ENCODE peak calls at places on chromosomes 4 and X, in five cellular contexts. O is mesendoderm, T is H1, Z is IMR-90, A is H9. B is an unnamed sample.

GRCh38 chr4:54784188-54784671 is 126.5 kb downstream of the KIT start:
- DNase-seq in O (no peak), T (no peak), Z (peak), A (no peak), B (no peak)

GRCh38 chr4:102501176-102501634 is at the start of gene NFKB1:
- DNase-seq in O (peak), T (peak), Z (peak), A (peak), B (peak)

GRCh38 chrX:46587753-46588171 is 14.2 kb downstream of the CHST7 start:
- DNase-seq in O (peak), T (no peak), Z (no peak), A (no peak), B (no peak)

GRCh38 chr4:176150283-176150682 is 45.1 kb downstream of the SPATA4 start:
- DNase-seq in O (peak), T (no peak), Z (peak), A (no peak), B (no peak)

GRCh38 chrX:93422693-93423092 is 250.7 kb downstream of the NAP1L3 start:
- DNase-seq in O (peak), T (no peak), Z (peak), A (peak), B (peak)

GRCh38 chr4:6464842-6465588 is 7.4 kb downstream of the PPP2R2C start:
- DNase-seq in O (peak), T (peak), Z (no peak), A (peak), B (no peak)

GRCh38 chrX:28889691-28890090 is 302.4 kb downstream of the IL1RAPL1 start:
- DNase-seq in O (no peak), T (no peak), Z (no peak), A (no peak), B (no peak)

GRCh38 chr4:114191496-114191895 is 212.0 kb upstream of the ARSJ start:
- DNase-seq in O (no peak), T (no peak), Z (no peak), A (no peak), B (no peak)

GRCh38 chrX:12955882-12956703 is 18.8 kb upstream of the TMSB4X start:
- DNase-seq in O (peak), T (no peak), Z (peak), A (no peak), B (no peak)

GRCh38 chrX:26562156-26562555 is 346.2 kb downstream of the MAGEB5 start:
- DNase-seq in O (no peak), T (no peak), Z (no peak), A (no peak), B (no peak)

GRCh38 chr4:79863333-79863732 is 209.7 kb downstream of the ANTXR2 start:
- DNase-seq in O (no peak), T (no peak), Z (no peak), A (no peak), B (no peak)

GRCh38 chr4:3193531-3194203 is 55.3 kb upstream of the MSANTD1 start:
- DNase-seq in O (no peak), T (no peak), Z (peak), A (no peak), B (no peak)

GRCh38 chr4:97548186-97548585 is 595.1 kb downstream of the STPG2 start:
- DNase-seq in O (no peak), T (no peak), Z (no peak), A (no peak), B (no peak)

GRCh38 chr4:3476341-3476747 is 13.2 kb downstream of the DOK7 start:
- DNase-seq in O (no peak), T (no peak), Z (no peak), A (no peak), B (no peak)

GRCh38 chrX:136202889-136203288 is 48.3 kb downstream of the MAP7D3 start:
- DNase-seq in O (no peak), T (no peak), Z (peak), A (no peak), B (no peak)

GRCh38 chrX:139882299-139882698 is 50.6 kb downstream of the ATP11C start:
- DNase-seq in O (no peak), T (no peak), Z (no peak), A (no peak), B (no peak)

GRCh38 chr4:81528200-81528599 is 56.5 kb upstream of the RASGEF1B start:
- DNase-seq in O (no peak), T (no peak), Z (no peak), A (no peak), B (no peak)

GRCh38 chr4:2450394-2451035 is 18.4 kb upstream of the RNF4 start:
- DNase-seq in O (no peak), T (no peak), Z (no peak), A (no peak), B (no peak)

GRCh38 chrX:74104356-74105065 is 199.5 kb upstream of the ZCCHC13 start:
- DNase-seq in O (no peak), T (no peak), Z (peak), A (no peak), B (no peak)

GRCh38 chrX:72201836-72202536 is 20.4 kb downstream of the PIN4 start:
- DNase-seq in O (peak), T (no peak), Z (peak), A (no peak), B (no peak)

GRCh38 chrX:37332987-37333658 is 16.0 kb upstream of the PRRG1 start:
- DNase-seq in O (no peak), T (no peak), Z (peak), A (no peak), B (no peak)

GRCh38 chr4:8761824-8762205 is 109.8 kb downstream of the HMX1 start:
- DNase-seq in O (no peak), T (no peak), Z (no peak), A (no peak), B (no peak)

GRCh38 chr4:76689079-76689817 is 208.7 kb downstream of the SOWAHB start:
- DNase-seq in O (peak), T (peak), Z (peak), A (peak), B (peak)

GRCh38 chrX:119622356-119623232 is 16.4 kb upstream of the NKRF start:
- DNase-seq in O (no peak), T (no peak), Z (peak), A (no peak), B (no peak)

GRCh38 chrX:130916636-130917422 is 13.8 kb upstream of the ENOX2 start:
- DNase-seq in O (peak), T (peak), Z (peak), A (peak), B (peak)

GRCh38 chr4:74056858-74057562 is 18.5 kb upstream of the CXCL3 start:
- DNase-seq in O (no peak), T (no peak), Z (peak), A (no peak), B (no peak)

GRCh38 chrX:153633048-153633447 is 14.0 kb upstream of the DUSP9 start:
- DNase-seq in O (no peak), T (no peak), Z (no peak), A (no peak), B (no peak)

GRCh38 chrX:107440692-107441091 is 8.8 kb upstream of the FRMPD3 start:
- DNase-seq in O (no peak), T (no peak), Z (no peak), A (no peak), B (no peak)

GRCh38 chr4:56607926-56608325 is 73.2 kb downstream of the HOPX start:
- DNase-seq in O (no peak), T (no peak), Z (no peak), A (no peak), B (no peak)

GRCh38 chr4:85777908-85778808 is 303.2 kb downstream of the ARHGAP24 start:
- DNase-seq in O (peak), T (no peak), Z (no peak), A (no peak), B (no peak)

GRCh38 chr4:134282680-134283079 is 81.1 kb upstream of the PABPC4L start:
- DNase-seq in O (no peak), T (no peak), Z (no peak), A (no peak), B (no peak)

GRCh38 chr4:148795156-148795864 is 353.1 kb upstream of the NR3C2 start:
- DNase-seq in O (peak), T (no peak), Z (peak), A (peak), B (no peak)

GRCh38 chr4:127162741-127163140 is 470.0 kb upstream of the INTU start:
- DNase-seq in O (no peak), T (no peak), Z (peak), A (no peak), B (no peak)

GRCh38 chr4:7559316-7559715 is 124.6 kb upstream of the PSAPL1 start:
- DNase-seq in O (no peak), T (no peak), Z (no peak), A (no peak), B (no peak)

DNA sequence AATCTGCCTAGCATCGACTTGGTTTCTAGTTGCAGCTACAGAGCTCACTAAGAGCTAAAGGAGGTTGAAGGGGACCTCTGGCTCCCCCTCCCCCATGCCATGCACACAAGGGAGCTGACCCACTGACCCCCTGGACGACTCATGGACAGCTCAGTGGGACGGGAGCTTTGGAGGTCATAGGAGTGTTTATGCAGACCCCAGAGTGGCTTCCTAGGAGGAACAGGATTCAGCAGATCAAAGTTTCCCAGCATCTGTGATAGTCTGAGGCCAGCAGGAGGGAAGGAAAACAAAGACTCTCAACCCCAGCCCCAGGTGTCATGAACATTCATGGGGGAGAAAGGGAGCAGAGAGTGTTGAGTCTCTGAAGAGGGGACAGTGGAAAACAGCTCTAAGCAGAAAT is 104.4 kb downstream of the ARSF start:
- DNase-seq in O (peak), T (no peak), Z (peak), A (no peak), B (no peak)
- H2BK15ac ChIP-seq in O (no peak), T (no peak), Z (no peak), A (no peak), B (no peak)

GRCh38 chr4:1026115-1026514 is 14.7 kb downstream of the FGFRL1 start:
- DNase-seq in O (no peak), T (no peak), Z (peak), A (peak), B (no peak)

GRCh38 chr4:1023241-1023640 is 11.8 kb downstream of the FGFRL1 start:
- DNase-seq in O (no peak), T (no peak), Z (no peak), A (no peak), B (no peak)

GRCh38 chr4:1022739-1023066 is 11.3 kb downstream of the FGFRL1 start:
- DNase-seq in O (no peak), T (no peak), Z (no peak), A (no peak), B (no peak)

GRCh38 chr4:1023895-1024740 is 12.7 kb downstream of the FGFRL1 start:
- DNase-seq in O (no peak), T (no peak), Z (no peak), A (no peak), B (no peak)

GRCh38 chr4:1024882-1025552 is 13.6 kb downstream of the FGFRL1 start:
- DNase-seq in O (no peak), T (no peak), Z (no peak), A (no peak), B (no peak)
- H3K23ac ChIP-seq in O (no peak), T (no peak), Z (no peak), A (no peak), B (peak)

GRCh38 chr4:47373729-47374128 is 89.8 kb downstream of the COMMD8 start:
- DNase-seq in O (no peak), T (no peak), Z (no peak), A (no peak), B (no peak)
- H3K9ac ChIP-seq in O (no peak), T (no peak), Z (no peak), A (no peak), B (no peak)

GRCh38 chrX:53421125-53421524 is 1.3 kb downstream of the SMC1A start:
- DNase-seq in O (no peak), T (no peak), Z (no peak), A (no peak), B (no peak)

GRCh38 chrX:53422915-53423268 is 219 bp downstream of the RIBC1 start:
- DNase-seq in O (no peak), T (no peak), Z (no peak), A (no peak), B (no peak)

GRCh38 chrX:53421772-53422090 is 723 bp downstream of the SMC1A start:
- DNase-seq in O (no peak), T (no peak), Z (no peak), A (no peak), B (no peak)

DNA sequence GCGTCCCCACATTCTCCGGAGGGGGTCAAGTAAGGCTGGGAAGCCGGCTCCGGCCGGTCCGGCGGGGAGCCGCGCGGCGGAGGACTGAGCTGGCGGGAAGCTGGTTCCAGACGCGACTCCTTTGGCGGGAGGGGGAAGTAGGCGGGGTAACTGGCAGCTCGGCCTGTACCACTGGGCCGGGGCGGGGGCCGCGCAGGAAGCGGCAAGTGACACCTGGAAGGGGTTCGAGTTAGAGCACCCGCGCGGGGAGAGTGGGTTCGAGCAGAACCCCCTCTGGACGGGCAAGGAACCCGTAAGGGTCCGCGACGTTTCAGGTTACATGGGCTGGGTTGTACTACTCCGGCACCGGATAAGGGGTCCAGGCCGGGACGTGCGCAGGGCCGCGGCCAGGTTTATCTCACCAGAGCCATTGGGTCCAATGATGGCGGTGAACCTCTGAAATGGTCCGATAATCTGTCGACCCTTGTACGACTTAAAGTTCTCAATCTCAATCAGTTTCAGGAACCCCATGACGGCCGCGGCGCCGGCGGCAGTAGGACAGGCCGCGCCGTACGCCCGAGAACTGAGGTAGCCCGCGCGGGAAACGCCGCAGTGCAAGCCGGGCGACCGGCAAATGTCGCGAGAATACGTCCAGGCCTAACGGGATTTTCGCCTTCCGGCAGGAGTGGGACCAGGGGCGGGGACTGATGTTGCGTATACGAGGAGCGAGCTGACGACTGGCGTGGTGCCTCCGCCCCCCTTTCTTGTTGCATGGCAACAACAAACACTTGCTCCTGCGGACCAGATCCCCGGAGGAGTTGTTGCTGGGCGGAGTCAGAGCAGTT is at the start of the genes RIBC1 and SMC1A:
- DNase-seq in O (peak), T (peak), Z (peak), A (peak), B (peak)
- H2BK15ac ChIP-seq in O (no peak), T (no peak), Z (no peak), A (no peak), B (no peak)

DNA sequence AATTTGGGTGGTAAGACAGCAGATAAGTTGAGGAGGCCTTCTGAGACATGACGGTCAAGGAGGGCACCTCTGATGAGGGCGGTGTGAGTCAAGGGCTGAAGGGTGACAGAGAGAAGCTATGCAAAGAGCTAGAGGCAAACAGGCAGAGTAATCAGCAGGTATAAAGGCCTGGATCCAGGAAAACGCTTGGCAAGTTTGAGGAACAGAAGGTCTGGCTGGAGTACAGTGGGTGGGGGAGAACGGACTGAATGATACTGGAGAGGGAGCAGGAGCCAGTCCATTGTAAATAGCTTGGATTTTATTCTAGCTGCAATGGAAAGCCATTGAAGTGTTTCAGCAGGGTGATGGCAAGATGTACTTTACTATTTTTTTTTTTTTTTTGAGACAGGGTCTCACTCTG is 39.3 kb downstream of the RAB33B start:
- DNase-seq in O (no peak), T (no peak), Z (no peak), A (no peak), B (no peak)
- H3K23ac ChIP-seq in O (no peak), T (no peak), Z (no peak), A (no peak), B (no peak)

GRCh38 chrX:50068293-50068568 is 132.6 kb downstream of the AKAP4 start:
- DNase-seq in O (no peak), T (no peak), Z (no peak), A (no peak), B (no peak)
- H3K9ac ChIP-seq in O (no peak), T (no peak), Z (no peak), A (no peak), B (no peak)

B was measured in neuronal stem cell.